ENCODE peak calls at places on chromosome 18, in four cellular contexts. W, Q, P and O are unnamed samples.

GRCh38 chr18:41720226-41720625 is 234.8 kb upstream of the PIK3C3 start:
- DNase-seq in W (no peak), Q (no peak), P (no peak), O (no peak)

GRCh38 chr18:50190236-50190635 is 4.7 kb downstream of the MYO5B start:
- DNase-seq in W (no peak), Q (no peak), P (no peak), O (no peak)

GRCh38 chr18:63823516-63824219 is 48.5 kb downstream of the SERPINB7 start:
- DNase-seq in W (no peak), Q (peak), P (no peak), O (peak)

GRCh38 chr18:56257215-56257614 is 381.2 kb downstream of the TXNL1 start:
- DNase-seq in W (no peak), Q (peak), P (no peak), O (peak)

GRCh38 chr18:62452280-62452824 is 70.5 kb upstream of the ZCCHC2 start:
- DNase-seq in W (no peak), Q (peak), P (no peak), O (peak)

GRCh38 chr18:8990276-8991031 is 112.0 kb upstream of the NDUFV2 start:
- DNase-seq in W (no peak), Q (no peak), P (no peak), O (no peak)

GRCh38 chr18:2846638-2847340 is at the start of gene EMILIN2:
- DNase-seq in W (peak), Q (peak), P (no peak), O (peak)

GRCh38 chr18:40939636-40940035 is 1015.4 kb upstream of the PIK3C3 start:
- DNase-seq in W (no peak), Q (no peak), P (no peak), O (no peak)

GRCh38 chr18:11995445-11996189 is 14.3 kb downstream of the IMPA2 start:
- DNase-seq in W (peak), Q (peak), P (no peak), O (peak)

GRCh38 chr18:75374466-75374865 is 53.0 kb downstream of the SMIM21 start:
- DNase-seq in W (no peak), Q (no peak), P (no peak), O (no peak)

GRCh38 chr18:67483237-67483636 is 33.3 kb downstream of the DSEL start:
- DNase-seq in W (no peak), Q (no peak), P (no peak), O (no peak)

GRCh38 chr18:21468514-21469164 is 131.9 kb downstream of the ESCO1 start:
- DNase-seq in W (no peak), Q (no peak), P (no peak), O (no peak)

GRCh38 chr18:38032516-38032915 is 466.9 kb upstream of the CELF4 start:
- DNase-seq in W (no peak), Q (no peak), P (no peak), O (no peak)

GRCh38 chr18:45423664-45424063 is 191.6 kb upstream of the SLC14A2 start:
- DNase-seq in W (no peak), Q (no peak), P (no peak), O (no peak)

GRCh38 chr18:11308499-11308898 is 159.1 kb upstream of the PIEZO2 start:
- DNase-seq in W (no peak), Q (no peak), P (no peak), O (peak)

DNA sequence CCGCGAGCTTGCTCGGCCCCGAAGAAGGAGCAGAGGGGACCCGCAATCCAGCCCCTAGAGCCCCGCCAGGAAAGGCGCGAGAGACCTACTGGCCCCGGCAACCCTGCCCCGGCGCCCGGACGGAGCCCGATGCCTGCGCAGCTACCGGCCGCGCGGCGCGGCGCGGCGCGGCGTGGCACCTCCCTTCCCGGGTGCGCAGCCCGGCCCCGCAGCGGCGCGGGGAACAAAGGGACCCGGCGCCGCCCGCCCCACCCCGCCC is 327 bp downstream of the CDH2 start:
- DNase-seq in W (no peak), Q (no peak), P (no peak), O (no peak)
- H3K27ac ChIP-seq in W (peak), Q (no peak), P (no peak), O (peak)

DNA sequence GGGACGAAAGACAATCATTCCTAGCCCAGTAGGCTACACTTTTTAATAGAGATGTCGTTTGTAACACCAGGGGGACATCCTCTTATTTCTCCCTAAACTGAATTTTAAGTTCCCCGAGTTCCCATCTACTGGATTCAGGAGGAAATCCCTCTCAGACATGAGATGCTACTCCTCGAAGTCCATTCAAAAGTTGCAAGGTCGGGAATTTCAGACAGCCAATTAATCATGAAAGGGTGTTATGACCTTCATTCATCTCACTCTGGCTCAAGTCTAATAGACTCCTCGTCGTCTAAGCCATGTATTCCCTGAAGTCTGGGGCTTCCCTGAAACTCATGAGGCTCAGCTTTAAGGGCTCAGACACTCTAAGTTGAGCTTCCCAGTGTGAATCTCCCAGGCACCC is 1.2 kb upstream of the DSC3 start:
- DNase-seq in W (no peak), Q (no peak), P (no peak), O (no peak)
- H2BK12ac ChIP-seq in W (no peak), Q (no peak), P (no peak), O (no peak)

GRCh38 chr18:77114564-77115391 is 17.8 kb downstream of the MBP start:
- DNase-seq in W (no peak), Q (peak), P (no peak), O (peak)

GRCh38 chr18:77115461-77115907 is 17.1 kb downstream of the MBP start:
- DNase-seq in W (no peak), Q (no peak), P (no peak), O (no peak)

GRCh38 chr18:77113361-77114069 is 19.1 kb downstream of the MBP start:
- DNase-seq in W (no peak), Q (no peak), P (no peak), O (no peak)

GRCh38 chr18:77112161-77112801 is 20.3 kb downstream of the MBP start:
- DNase-seq in W (no peak), Q (no peak), P (no peak), O (no peak)

GRCh38 chr18:77114070-77114563 is 18.5 kb downstream of the MBP start:
- DNase-seq in W (no peak), Q (peak), P (no peak), O (no peak)
- H3K27ac ChIP-seq in W (no peak), Q (no peak), P (no peak), O (peak)

DNA sequence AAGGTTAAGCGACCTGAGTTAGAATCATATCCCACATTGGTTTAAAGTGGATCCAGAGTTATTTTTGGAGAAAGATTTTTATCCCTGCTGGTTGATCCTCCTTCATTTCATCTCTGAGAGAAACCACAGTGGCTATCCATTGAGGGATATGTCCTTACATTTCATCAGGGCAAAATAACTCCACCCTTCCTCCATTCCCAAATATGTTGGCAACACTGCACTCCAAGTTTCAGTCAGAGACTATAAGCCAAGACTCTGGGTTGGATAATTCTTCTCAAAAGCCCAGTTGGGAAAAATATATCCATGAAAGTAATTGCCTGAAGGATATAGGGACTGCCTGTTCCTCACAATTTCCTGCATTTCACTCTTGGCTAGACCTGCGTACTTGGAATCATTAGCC is 27.8 kb upstream of the EPB41L3 start:
- DNase-seq in W (no peak), Q (no peak), P (no peak), O (no peak)
- H2BK12ac ChIP-seq in W (no peak), Q (no peak), P (no peak), O (no peak)

GRCh38 chr18:48942554-48943261 is 8.1 kb downstream of the SMAD7 start:
- DNase-seq in W (no peak), Q (peak), P (no peak), O (peak)

GRCh38 chr18:48940854-48941531 is 9.8 kb downstream of the SMAD7 start:
- DNase-seq in W (no peak), Q (no peak), P (no peak), O (peak)

GRCh38 chr18:48943333-48943732 is 7.4 kb downstream of the SMAD7 start:
- DNase-seq in W (no peak), Q (no peak), P (no peak), O (no peak)

GRCh38 chr18:48942086-48942485 is 8.7 kb downstream of the SMAD7 start:
- DNase-seq in W (no peak), Q (no peak), P (no peak), O (no peak)

DNA sequence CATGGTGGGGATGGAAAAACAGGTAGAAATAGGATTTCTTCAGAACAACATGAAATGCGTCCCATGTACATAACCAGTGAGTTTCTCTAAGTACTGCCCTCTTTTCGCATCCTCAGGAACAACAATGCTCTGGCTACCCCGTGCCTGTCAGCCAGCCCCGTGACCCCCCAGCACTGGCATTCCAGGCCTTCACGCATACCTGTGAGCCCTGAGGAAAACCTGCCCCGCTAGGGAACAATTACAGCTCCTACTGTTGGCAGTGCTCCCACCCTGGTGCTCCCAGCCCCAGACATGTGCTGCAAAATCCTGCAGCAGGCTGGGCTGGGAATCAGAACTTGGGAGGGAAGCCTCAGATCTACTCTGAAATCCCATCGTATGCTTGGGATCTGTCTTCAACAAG is 9.1 kb downstream of the SMAD7 start:
- DNase-seq in W (no peak), Q (no peak), P (no peak), O (no peak)
- H3K27ac ChIP-seq in W (no peak), Q (peak), P (no peak), O (peak)

GRCh38 chr18:74132201-74132600 is 15.4 kb downstream of the FBXO15 start:
- DNase-seq in W (no peak), Q (no peak), P (no peak), O (peak)
- H2BK12ac ChIP-seq in W (no peak), Q (no peak), P (no peak), O (no peak)

GRCh38 chr18:331231-331771 is 63.5 kb upstream of the THOC1 start:
- DNase-seq in W (no peak), Q (no peak), P (no peak), O (no peak)
- H3K27ac ChIP-seq in W (no peak), Q (no peak), P (no peak), O (no peak)